ENCODE peak calls at places on chromosomes 3 and 15, in four cellular contexts. One of them, this sample, is unnamed.

GRCh38 chr15:89936051-89936792 is 23.5 kb upstream of the ARPIN start:
- DNase-seq in IMR-90: no peak
- DNase-seq in K562: no peak
- DNase-seq in GM12878: no peak
- DNase-seq in this sample: no peak

GRCh38 chr15:50181206-50181982 is 602 bp upstream of the SLC27A2 start:
- DNase-seq in IMR-90: no peak
- DNase-seq in K562: no peak
- DNase-seq in GM12878: no peak
- DNase-seq in this sample: peak

GRCh38 chr15:67242665-67243064 is 11.8 kb downstream of the AAGAB start:
- DNase-seq in IMR-90: no peak
- DNase-seq in K562: no peak
- DNase-seq in GM12878: no peak
- DNase-seq in this sample: no peak

GRCh38 chr3:113535898-113536297 is 3.5 kb downstream of the SIDT1 start:
- DNase-seq in IMR-90: no peak
- DNase-seq in K562: peak
- DNase-seq in GM12878: no peak
- DNase-seq in this sample: no peak

GRCh38 chr15:45642203-45642932 is 7.5 kb downstream of the SQOR start:
- DNase-seq in IMR-90: peak
- DNase-seq in K562: no peak
- DNase-seq in GM12878: no peak
- DNase-seq in this sample: no peak

GRCh38 chr3:4740397-4741105 is 238.7 kb upstream of the BHLHE40 start:
- DNase-seq in IMR-90: no peak
- DNase-seq in K562: peak
- DNase-seq in GM12878: no peak
- DNase-seq in this sample: no peak

GRCh38 chr3:49313902-49314676 is 25.8 kb downstream of the USP4 start:
- DNase-seq in IMR-90: peak
- DNase-seq in K562: no peak
- DNase-seq in GM12878: peak
- DNase-seq in this sample: no peak

GRCh38 chr15:69044899-69045298 is 30.4 kb downstream of the NOX5 start:
- DNase-seq in IMR-90: peak
- DNase-seq in K562: no peak
- DNase-seq in GM12878: no peak
- DNase-seq in this sample: peak

GRCh38 chr3:10249833-10250232 is 1.6 kb downstream of the TATDN2 start:
- DNase-seq in IMR-90: peak
- DNase-seq in K562: no peak
- DNase-seq in GM12878: no peak
- DNase-seq in this sample: no peak

GRCh38 chr3:180280601-180281000 is 243.9 kb upstream of the PEX5L start:
- DNase-seq in IMR-90: peak
- DNase-seq in K562: no peak
- DNase-seq in GM12878: no peak
- DNase-seq in this sample: no peak

GRCh38 chr3:184005981-184006507 is 11.6 kb downstream of the ABCC5 start:
- DNase-seq in IMR-90: peak
- DNase-seq in K562: peak
- DNase-seq in GM12878: peak
- DNase-seq in this sample: no peak

GRCh38 chr15:92346063-92346462 is 47.6 kb upstream of the ST8SIA2 start:
- DNase-seq in IMR-90: no peak
- DNase-seq in K562: no peak
- DNase-seq in GM12878: no peak
- DNase-seq in this sample: no peak

GRCh38 chr15:98649621-98649995 is 1.3 kb downstream of the IGF1R start:
- DNase-seq in IMR-90: no peak
- DNase-seq in K562: no peak
- DNase-seq in GM12878: no peak
- DNase-seq in this sample: no peak

GRCh38 chr3:189944285-189945145 is 176.2 kb downstream of the P3H2 start:
- DNase-seq in IMR-90: no peak
- DNase-seq in K562: no peak
- DNase-seq in GM12878: no peak
- DNase-seq in this sample: no peak

GRCh38 chr3:71723452-71724170 is 1.6 kb downstream of the EIF4E3 start:
- DNase-seq in IMR-90: no peak
- DNase-seq in K562: no peak
- DNase-seq in GM12878: no peak
- DNase-seq in this sample: no peak

DNA sequence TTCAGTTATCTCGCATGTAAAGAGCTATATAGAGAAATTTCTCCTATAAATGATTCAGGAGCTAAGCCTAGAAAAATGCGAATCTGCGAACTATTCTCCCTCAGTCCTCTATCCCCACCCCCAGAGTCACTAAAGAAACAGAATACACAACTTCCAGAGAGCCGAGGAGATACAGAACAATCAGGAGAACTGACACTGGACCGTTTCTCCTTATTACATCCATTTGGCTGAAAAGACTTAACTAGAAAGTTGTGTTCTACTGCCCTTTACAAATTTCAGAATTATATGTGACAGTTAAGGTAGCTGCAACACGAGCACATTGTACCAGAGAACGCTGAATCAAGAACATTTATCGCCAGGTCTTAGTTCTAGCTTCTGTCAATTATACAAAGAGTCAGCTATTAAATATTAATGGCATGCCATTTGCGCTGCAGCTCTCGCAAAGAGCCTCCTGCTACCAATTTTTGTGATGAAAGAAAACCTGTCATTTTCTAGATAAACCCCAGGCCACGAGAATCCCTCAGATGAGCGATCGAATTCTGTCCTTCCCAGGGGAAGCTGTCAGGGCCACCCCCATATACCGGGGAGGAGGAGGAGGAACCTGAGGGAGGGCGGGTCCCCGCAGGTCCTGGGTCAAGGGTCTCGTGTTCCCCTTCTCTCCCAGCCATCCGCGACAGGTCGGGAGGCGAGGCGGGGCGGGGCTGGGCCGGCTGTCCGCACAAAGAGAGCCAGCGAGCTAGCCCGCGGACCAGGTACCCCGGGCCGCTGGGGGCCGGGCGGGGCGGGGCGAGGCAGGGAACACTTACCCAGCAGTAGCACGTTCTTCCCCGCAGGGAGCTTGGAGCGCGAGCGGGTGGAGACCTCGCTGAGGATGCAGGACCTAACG is 875 bp downstream of the DYNC1LI1 start:
- DNase-seq in IMR-90: peak
- DNase-seq in K562: peak
- DNase-seq in GM12878: no peak
- DNase-seq in this sample: peak
- TF ChIP-seq CHD1 in IMR-90: no peak
- TF ChIP-seq CHD1 in K562: peak
- TF ChIP-seq CHD1 in GM12878: no peak
- TF ChIP-seq CHD1 in this sample: no peak

GRCh38 chr15:65945616-65946015 is 76.3 kb downstream of the RAB11A start:
- DNase-seq in IMR-90: no peak
- DNase-seq in K562: peak
- DNase-seq in GM12878: no peak
- DNase-seq in this sample: no peak
- TF ChIP-seq CHD1 in IMR-90: no peak
- TF ChIP-seq CHD1 in K562: no peak
- TF ChIP-seq CHD1 in GM12878: no peak
- TF ChIP-seq CHD1 in this sample: no peak

GRCh38 chr15:84781505-84781904 is 33.1 kb downstream of the ZNF592 start:
- DNase-seq in IMR-90: peak
- DNase-seq in K562: no peak
- DNase-seq in GM12878: no peak
- DNase-seq in this sample: no peak
- TF ChIP-seq CHD1 in IMR-90: no peak
- TF ChIP-seq CHD1 in K562: no peak
- TF ChIP-seq CHD1 in GM12878: no peak
- TF ChIP-seq CHD1 in this sample: no peak

DNA sequence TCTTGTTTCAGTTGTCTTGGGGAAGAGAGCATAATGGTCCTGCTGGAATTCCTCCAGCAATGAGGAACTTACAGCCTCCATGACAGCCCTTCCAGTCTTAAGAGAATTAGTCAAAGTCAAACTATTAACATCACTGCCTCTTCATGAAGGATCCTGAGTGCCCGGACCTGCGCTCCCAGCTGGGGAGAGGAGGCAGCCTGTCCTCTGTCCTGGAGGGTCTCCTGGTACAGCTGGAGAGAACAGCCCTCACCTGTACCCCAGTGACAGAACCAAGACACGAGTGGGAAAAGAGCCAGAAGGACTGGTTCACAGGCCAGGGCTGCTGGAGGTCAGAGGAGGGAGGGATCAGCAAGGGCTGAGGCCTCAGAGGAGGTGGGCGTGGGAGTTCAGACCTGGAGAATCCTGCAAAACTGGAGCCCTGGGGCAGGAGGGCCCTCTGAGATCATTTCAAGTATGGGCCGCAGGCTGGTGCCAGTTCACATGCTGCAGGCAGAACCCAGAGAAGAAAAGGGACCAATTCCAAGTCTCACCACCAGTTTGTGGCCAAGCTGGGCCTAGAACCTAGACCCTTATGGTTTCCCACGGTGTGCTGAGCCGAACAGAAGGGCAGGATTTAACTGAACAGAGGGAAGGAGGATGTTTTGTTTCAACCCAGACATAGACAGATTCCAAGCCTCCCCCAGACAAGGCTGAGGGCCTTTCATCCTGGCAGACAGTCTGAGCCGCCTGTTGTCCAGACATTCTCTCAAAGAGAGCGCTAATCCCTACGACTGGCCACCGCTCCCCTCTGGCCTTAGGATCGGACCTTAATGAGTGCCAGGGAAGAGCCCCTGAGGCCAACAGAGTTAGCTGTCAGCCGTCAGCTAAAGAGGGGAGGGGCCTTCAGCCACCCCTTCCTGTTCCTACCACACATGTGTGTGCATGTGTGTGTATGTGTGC is 18.2 kb downstream of the LOXL1 start:
- DNase-seq in IMR-90: no peak
- DNase-seq in K562: no peak
- DNase-seq in GM12878: no peak
- DNase-seq in this sample: no peak
- TF ChIP-seq CHD1 in IMR-90: no peak
- TF ChIP-seq CHD1 in K562: no peak
- TF ChIP-seq CHD1 in GM12878: no peak
- TF ChIP-seq CHD1 in this sample: no peak

DNA sequence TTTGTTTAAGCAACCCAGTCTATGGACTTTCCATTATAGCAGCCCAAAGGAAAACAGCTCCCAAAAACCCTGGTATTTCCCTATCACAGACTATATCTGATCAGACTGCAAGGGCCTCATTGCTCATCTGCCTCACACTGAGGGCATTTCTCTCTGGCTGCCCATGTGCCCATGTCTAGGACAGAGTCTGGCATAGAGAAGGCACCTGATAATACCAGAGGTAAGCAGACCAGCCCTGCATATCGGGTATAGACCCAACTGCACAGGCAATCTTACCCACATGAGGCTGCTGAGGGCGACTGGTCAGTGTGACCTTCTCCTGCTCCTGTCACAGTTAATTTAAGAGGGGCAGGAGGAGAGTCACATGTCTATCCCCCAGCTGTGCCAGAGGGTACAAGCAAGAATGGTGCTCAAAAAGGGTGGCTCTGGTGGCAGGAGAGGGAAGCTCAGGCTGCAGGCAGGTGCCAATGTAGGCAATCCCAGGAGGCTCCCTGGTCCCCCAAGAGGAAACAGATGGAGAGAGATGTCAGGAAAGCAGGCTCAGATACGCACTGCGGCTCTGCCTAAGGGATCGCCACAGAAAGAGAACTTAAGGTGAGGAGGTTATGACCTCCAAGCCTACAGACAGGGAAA is 3.1 kb downstream of the CSRNP1 start:
- DNase-seq in IMR-90: no peak
- DNase-seq in K562: no peak
- DNase-seq in GM12878: no peak
- DNase-seq in this sample: no peak
- TF ChIP-seq CHD1 in IMR-90: no peak
- TF ChIP-seq CHD1 in K562: no peak
- TF ChIP-seq CHD1 in GM12878: no peak
- TF ChIP-seq CHD1 in this sample: no peak

GRCh38 chr3:98846101-98846500 is 55.4 kb downstream of the DCBLD2 start:
- DNase-seq in IMR-90: peak
- DNase-seq in K562: no peak
- DNase-seq in GM12878: no peak
- DNase-seq in this sample: no peak

GRCh38 chr3:98848108-98848507 is 53.4 kb downstream of the DCBLD2 start:
- DNase-seq in IMR-90: no peak
- DNase-seq in K562: no peak
- DNase-seq in GM12878: no peak
- DNase-seq in this sample: no peak

GRCh38 chr3:98839846-98840245 is 61.6 kb downstream of the DCBLD2 start:
- DNase-seq in IMR-90: peak
- DNase-seq in K562: no peak
- DNase-seq in GM12878: no peak
- DNase-seq in this sample: no peak

DNA sequence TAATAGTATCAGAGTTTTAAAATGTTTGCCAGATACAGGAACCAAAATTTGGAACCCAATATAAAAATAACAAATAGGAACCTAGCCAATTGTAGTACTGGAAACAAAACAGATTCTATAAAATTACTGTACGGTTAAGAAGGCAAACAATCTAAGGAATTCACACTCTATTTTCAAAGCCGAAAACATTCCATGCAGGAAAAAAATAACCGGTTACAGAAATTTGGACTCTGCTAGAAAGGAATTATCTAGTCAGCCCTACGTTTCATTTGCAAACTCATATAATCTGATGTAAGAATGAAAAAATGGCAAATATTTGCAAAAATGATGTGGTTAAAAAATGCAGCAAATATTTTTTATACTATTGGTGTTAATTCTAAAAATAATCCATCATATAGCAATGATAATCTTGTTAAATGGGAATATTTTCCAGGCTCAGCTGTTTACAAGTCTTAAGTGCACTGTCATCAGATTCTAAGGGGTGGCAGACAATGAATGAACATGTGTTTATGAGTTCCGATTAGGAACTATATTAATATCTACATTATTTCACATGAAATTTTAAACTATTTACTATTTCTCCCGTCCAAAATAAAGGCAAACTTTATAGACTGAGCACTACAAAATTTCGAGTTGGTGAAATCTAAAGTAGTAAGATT is 58.1 kb downstream of the DCBLD2 start:
- DNase-seq in IMR-90: no peak
- DNase-seq in K562: no peak
- DNase-seq in GM12878: no peak
- DNase-seq in this sample: no peak
- TF ChIP-seq CHD1 in IMR-90: no peak
- TF ChIP-seq CHD1 in K562: no peak
- TF ChIP-seq CHD1 in GM12878: no peak
- TF ChIP-seq CHD1 in this sample: no peak

DNA sequence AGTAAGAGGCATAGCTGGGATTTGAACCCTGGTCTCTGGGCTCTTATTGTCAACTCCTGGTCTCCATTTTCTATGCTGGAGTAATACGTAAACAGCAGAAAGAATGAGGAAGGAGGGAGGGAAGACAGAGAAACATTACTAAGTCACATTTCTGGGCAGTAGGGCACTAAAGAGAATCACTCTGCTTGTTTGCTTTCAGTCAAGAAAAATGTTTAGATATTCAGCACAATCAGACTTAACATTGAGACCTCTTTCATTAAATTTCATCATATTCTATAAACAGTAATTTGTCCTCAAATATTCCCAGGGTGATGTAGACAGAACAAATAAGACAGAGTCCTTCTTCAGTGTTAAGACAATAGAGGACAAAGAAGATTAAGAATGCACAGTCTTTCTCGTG is 67.7 kb upstream of the BNC1 start:
- DNase-seq in IMR-90: no peak
- DNase-seq in K562: no peak
- DNase-seq in GM12878: no peak
- DNase-seq in this sample: no peak
- TF ChIP-seq CHD1 in IMR-90: no peak
- TF ChIP-seq CHD1 in K562: no peak
- TF ChIP-seq CHD1 in GM12878: no peak
- TF ChIP-seq CHD1 in this sample: no peak